ENCODE peak calls at places on chromosomes 2 and 18, in six cellular contexts. One of them, this sample, is unnamed.

GRCh38 chr2:16890081-16890480 is 224.4 kb upstream of the CYRIA start:
- DNase-seq in endothelial cell of umbilical vein: no peak
- DNase-seq in transverse colon: no peak
- DNase-seq in adrenal gland: no peak
- DNase-seq in body of pancreas: no peak
- DNase-seq in A549: peak
- DNase-seq in this sample: no peak

GRCh38 chr2:393711-394696 is 106.1 kb upstream of the ALKAL2 start:
- DNase-seq in endothelial cell of umbilical vein: no peak
- DNase-seq in transverse colon: peak
- DNase-seq in adrenal gland: no peak
- DNase-seq in body of pancreas: no peak
- DNase-seq in A549: peak
- DNase-seq in this sample: no peak

GRCh38 chr18:72114801-72115594 is 429.1 kb downstream of the CBLN2 start:
- DNase-seq in endothelial cell of umbilical vein: no peak
- DNase-seq in transverse colon: no peak
- DNase-seq in adrenal gland: no peak
- DNase-seq in body of pancreas: no peak
- DNase-seq in A549: peak
- DNase-seq in this sample: no peak

GRCh38 chr18:62435435-62436031 is 87.3 kb upstream of the ZCCHC2 start:
- DNase-seq in endothelial cell of umbilical vein: no peak
- DNase-seq in transverse colon: peak
- DNase-seq in adrenal gland: no peak
- DNase-seq in body of pancreas: no peak
- DNase-seq in A549: no peak
- DNase-seq in this sample: no peak

GRCh38 chr18:25352629-25353005 is 651 bp upstream of the ZNF521 start:
- DNase-seq in endothelial cell of umbilical vein: no peak
- DNase-seq in transverse colon: no peak
- DNase-seq in adrenal gland: no peak
- DNase-seq in body of pancreas: no peak
- DNase-seq in A549: no peak
- DNase-seq in this sample: no peak

GRCh38 chr2:168565112-168565511 is 109.0 kb downstream of the CERS6 start:
- DNase-seq in endothelial cell of umbilical vein: no peak
- DNase-seq in transverse colon: no peak
- DNase-seq in adrenal gland: no peak
- DNase-seq in body of pancreas: no peak
- DNase-seq in A549: peak
- DNase-seq in this sample: no peak

GRCh38 chr2:98383166-98383565 is 36.9 kb downstream of the CNGA3 start:
- DNase-seq in endothelial cell of umbilical vein: no peak
- DNase-seq in transverse colon: no peak
- DNase-seq in adrenal gland: peak
- DNase-seq in body of pancreas: no peak
- DNase-seq in A549: no peak
- DNase-seq in this sample: no peak

GRCh38 chr2:86213699-86214502 is 14.6 kb downstream of the MRPL35 start:
- DNase-seq in endothelial cell of umbilical vein: peak
- DNase-seq in transverse colon: no peak
- DNase-seq in adrenal gland: no peak
- DNase-seq in body of pancreas: peak
- DNase-seq in A549: no peak
- DNase-seq in this sample: no peak

GRCh38 chr2:201938151-201938815 is 95.4 kb upstream of the FZD7 start:
- DNase-seq in endothelial cell of umbilical vein: no peak
- DNase-seq in transverse colon: no peak
- DNase-seq in adrenal gland: no peak
- DNase-seq in body of pancreas: no peak
- DNase-seq in A549: no peak
- DNase-seq in this sample: no peak

GRCh38 chr2:149044500-149044899 is 6.0 kb downstream of the LYPD6B start:
- DNase-seq in endothelial cell of umbilical vein: no peak
- DNase-seq in transverse colon: no peak
- DNase-seq in adrenal gland: no peak
- DNase-seq in body of pancreas: no peak
- DNase-seq in A549: no peak
- DNase-seq in this sample: no peak

GRCh38 chr18:68694316-68694715 is 20.6 kb downstream of the TMX3 start:
- DNase-seq in endothelial cell of umbilical vein: no peak
- DNase-seq in transverse colon: no peak
- DNase-seq in adrenal gland: no peak
- DNase-seq in body of pancreas: no peak
- DNase-seq in A549: no peak
- DNase-seq in this sample: no peak

GRCh38 chr2:17309741-17310339 is 208.4 kb downstream of the RAD51AP2 start:
- DNase-seq in endothelial cell of umbilical vein: peak
- DNase-seq in transverse colon: peak
- DNase-seq in adrenal gland: peak
- DNase-seq in body of pancreas: peak
- DNase-seq in A549: peak
- DNase-seq in this sample: no peak

GRCh38 chr2:10547011-10547410 is 98.9 kb upstream of the ODC1 start:
- DNase-seq in endothelial cell of umbilical vein: no peak
- DNase-seq in transverse colon: no peak
- DNase-seq in adrenal gland: no peak
- DNase-seq in body of pancreas: no peak
- DNase-seq in A549: no peak
- DNase-seq in this sample: no peak

GRCh38 chr2:562391-563364 is 114.5 kb downstream of the TMEM18 start:
- DNase-seq in endothelial cell of umbilical vein: no peak
- DNase-seq in transverse colon: no peak
- DNase-seq in adrenal gland: no peak
- DNase-seq in body of pancreas: no peak
- DNase-seq in A549: no peak
- DNase-seq in this sample: no peak

GRCh38 chr2:241354668-241355658 is 1.1 kb upstream of the FARP2 start:
- DNase-seq in endothelial cell of umbilical vein: peak
- DNase-seq in transverse colon: peak
- DNase-seq in adrenal gland: peak
- DNase-seq in body of pancreas: peak
- DNase-seq in A549: peak
- DNase-seq in this sample: peak

GRCh38 chr2:144567745-144568144 is 47.8 kb upstream of the ZEB2 start:
- DNase-seq in endothelial cell of umbilical vein: no peak
- DNase-seq in transverse colon: no peak
- DNase-seq in adrenal gland: no peak
- DNase-seq in body of pancreas: no peak
- DNase-seq in A549: no peak
- DNase-seq in this sample: no peak

GRCh38 chr2:176752295-176752694 is 460.3 kb upstream of the HNRNPA3 start:
- DNase-seq in endothelial cell of umbilical vein: no peak
- DNase-seq in transverse colon: no peak
- DNase-seq in adrenal gland: no peak
- DNase-seq in body of pancreas: no peak
- DNase-seq in A549: no peak
- DNase-seq in this sample: no peak

GRCh38 chr2:128321784-128322650 is 3.3 kb upstream of the HS6ST1 start:
- DNase-seq in endothelial cell of umbilical vein: peak
- DNase-seq in transverse colon: peak
- DNase-seq in adrenal gland: peak
- DNase-seq in body of pancreas: peak
- DNase-seq in A549: peak
- DNase-seq in this sample: peak
- TF ChIP-seq POLR2A in endothelial cell of umbilical vein: peak
- TF ChIP-seq POLR2A in transverse colon: peak
- TF ChIP-seq POLR2A in adrenal gland: peak
- TF ChIP-seq POLR2A in body of pancreas: peak
- TF ChIP-seq POLR2A in A549: peak
- TF ChIP-seq POLR2A in this sample: peak

GRCh38 chr18:46072959-46073358 is 899 bp upstream of the PSTPIP2 start:
- DNase-seq in endothelial cell of umbilical vein: no peak
- DNase-seq in transverse colon: no peak
- DNase-seq in adrenal gland: no peak
- DNase-seq in body of pancreas: no peak
- DNase-seq in A549: no peak
- DNase-seq in this sample: no peak

GRCh38 chr18:46070683-46071614 is 1.1 kb downstream of the PSTPIP2 start:
- DNase-seq in endothelial cell of umbilical vein: no peak
- DNase-seq in transverse colon: no peak
- DNase-seq in adrenal gland: no peak
- DNase-seq in body of pancreas: no peak
- DNase-seq in A549: no peak
- DNase-seq in this sample: peak

GRCh38 chr18:46071615-46071893 is 506 bp downstream of the PSTPIP2 start:
- DNase-seq in endothelial cell of umbilical vein: no peak
- DNase-seq in transverse colon: no peak
- DNase-seq in adrenal gland: no peak
- DNase-seq in body of pancreas: no peak
- DNase-seq in A549: no peak
- DNase-seq in this sample: no peak

GRCh38 chr18:46073474-46074331 is 1.6 kb upstream of the PSTPIP2 start:
- DNase-seq in endothelial cell of umbilical vein: peak
- DNase-seq in transverse colon: peak
- DNase-seq in adrenal gland: peak
- DNase-seq in body of pancreas: peak
- DNase-seq in A549: peak
- DNase-seq in this sample: no peak

DNA sequence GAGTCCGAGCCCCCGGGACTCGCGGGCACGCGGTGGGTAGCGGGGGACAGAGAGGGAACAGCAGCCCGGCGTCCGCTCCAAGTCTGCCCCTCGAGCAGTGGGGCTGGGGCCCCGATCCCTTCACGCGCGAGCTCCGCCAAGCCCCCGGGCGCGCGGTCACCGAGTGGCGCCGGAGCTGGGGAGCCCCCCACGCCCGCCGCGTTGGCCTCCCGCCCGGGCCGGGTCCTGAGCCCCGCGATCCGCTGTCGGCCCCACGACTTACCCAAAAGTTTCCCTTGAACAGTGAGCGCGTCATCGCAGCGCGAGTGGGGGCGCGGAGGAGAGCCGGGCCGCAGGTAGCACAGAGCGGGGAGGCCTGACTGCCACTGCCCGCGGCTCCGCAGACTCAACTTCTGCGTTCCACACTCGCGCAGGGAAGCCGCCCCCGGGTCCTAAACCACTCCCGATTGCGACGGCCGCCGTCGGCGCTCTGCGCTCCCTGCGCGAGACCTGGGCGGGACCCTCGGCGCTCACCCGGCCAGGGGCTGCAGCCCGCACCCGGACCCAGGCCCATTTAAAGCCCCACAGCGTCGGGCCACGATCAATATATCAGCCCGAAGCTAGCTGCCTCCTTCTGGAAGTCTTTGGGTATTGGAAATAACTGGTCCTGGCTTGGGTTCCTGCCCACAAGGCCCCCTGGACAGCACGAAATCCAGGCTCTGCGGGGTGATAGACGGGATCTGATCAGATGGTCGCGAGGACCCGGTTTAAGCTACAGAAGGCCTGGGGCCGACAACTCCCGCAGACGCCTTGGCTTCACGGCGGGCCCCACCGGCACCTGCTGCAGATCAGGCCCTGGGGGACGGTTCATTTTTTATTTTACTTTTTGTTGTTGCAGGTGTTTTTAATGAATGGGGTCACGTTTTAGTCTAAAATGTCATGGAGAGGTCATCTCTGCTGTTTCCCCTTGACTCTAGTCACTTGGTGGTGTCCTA is at the start of gene PSTPIP2:
- DNase-seq in endothelial cell of umbilical vein: peak
- DNase-seq in transverse colon: peak
- DNase-seq in adrenal gland: peak
- DNase-seq in body of pancreas: peak
- DNase-seq in A549: no peak
- DNase-seq in this sample: peak
- H3K27ac ChIP-seq in endothelial cell of umbilical vein: no peak
- H3K27ac ChIP-seq in transverse colon: peak
- H3K27ac ChIP-seq in adrenal gland: no peak
- H3K27ac ChIP-seq in body of pancreas: no peak
- H3K27ac ChIP-seq in A549: peak
- H3K27ac ChIP-seq in this sample: peak

DNA sequence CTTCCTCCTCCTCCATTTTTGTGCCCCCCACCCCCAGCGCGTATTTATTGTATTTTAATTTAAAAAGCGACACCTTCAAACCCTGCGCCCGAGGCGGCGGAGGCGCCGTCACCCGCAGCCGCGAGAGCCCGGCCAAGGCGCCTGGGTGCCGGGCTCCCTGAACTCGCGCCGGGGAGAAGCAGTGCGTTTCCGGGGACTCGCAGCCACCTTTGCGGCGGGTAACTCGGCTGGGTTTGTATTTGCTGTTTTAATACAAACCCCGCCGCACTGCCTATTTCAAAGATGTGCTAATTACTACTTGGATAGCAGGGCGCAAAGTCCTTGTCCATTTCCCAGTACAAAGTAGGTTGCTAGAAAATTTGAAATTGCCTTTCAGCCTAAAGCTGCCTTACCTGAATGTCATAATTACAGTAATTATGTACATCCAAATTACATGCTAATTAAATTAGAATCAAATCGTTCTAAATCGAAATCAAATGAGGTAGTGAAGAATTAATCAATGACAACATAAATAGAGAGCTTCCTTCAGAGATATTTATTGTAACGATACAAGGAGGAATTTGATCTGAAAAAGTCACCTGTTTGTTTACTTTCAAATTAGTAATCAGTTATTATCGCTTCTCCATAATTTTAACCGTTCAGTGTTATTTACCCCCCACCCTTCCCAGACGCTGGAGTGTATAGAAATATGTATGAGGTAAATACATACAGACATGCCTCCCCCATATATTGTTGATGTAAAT is 8.0 kb downstream of the SP9 start:
- DNase-seq in endothelial cell of umbilical vein: peak
- DNase-seq in transverse colon: no peak
- DNase-seq in adrenal gland: no peak
- DNase-seq in body of pancreas: no peak
- DNase-seq in A549: no peak
- DNase-seq in this sample: no peak
- H3K4me3 ChIP-seq in endothelial cell of umbilical vein: no peak
- H3K4me3 ChIP-seq in transverse colon: no peak
- H3K4me3 ChIP-seq in adrenal gland: no peak
- H3K4me3 ChIP-seq in body of pancreas: no peak
- H3K4me3 ChIP-seq in A549: no peak
- H3K4me3 ChIP-seq in this sample: peak

DNA sequence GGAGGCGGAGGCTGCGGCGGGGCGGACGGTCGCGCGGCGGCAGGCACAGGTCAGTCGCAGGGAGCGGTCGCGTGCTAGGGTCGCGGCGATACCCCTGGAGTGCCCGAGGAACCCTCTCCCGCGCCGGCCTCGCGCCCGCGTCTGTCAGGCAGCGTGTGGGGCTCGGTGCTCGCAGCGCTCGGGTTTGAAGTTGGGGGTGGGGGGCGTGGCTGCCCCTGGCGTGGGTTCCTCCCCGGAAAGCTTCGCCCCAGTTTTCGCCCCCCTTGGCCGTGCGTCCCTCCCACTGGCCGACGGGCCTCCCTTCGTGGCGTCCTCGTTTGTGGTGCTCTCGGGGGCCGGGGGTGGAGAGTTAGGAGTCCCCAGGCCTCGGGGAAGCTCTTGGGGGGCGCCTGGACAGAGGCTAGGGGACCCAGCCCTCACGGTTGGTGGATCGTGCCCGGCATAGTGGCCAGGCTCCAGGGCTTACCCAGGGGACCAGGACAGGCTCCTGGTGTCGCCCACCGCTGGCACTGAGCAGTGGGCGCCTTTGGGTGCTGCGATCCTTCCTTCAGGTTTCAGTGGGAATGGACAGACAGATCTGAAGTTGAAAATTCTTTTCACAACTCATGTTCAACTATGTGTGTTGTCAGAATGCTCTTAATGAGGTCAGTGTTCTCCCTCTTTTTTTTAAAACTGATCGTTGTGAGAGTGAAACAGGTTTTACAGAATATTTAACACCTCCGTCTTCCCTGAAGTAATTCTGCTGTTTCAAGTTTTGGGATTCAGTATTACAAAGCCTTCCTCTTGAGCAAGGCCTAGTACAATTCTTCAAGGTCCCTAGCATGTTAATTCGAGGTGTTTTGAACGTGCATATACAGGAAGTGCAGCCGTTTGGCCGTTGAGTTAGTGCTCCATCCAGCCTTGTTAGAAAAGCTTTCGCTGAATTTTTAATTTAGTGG is 599 bp downstream of the RALBP1 start:
- DNase-seq in endothelial cell of umbilical vein: peak
- DNase-seq in transverse colon: no peak
- DNase-seq in adrenal gland: peak
- DNase-seq in body of pancreas: peak
- DNase-seq in A549: no peak
- DNase-seq in this sample: no peak
- TF ChIP-seq POLR2A in endothelial cell of umbilical vein: no peak
- TF ChIP-seq POLR2A in transverse colon: no peak
- TF ChIP-seq POLR2A in adrenal gland: no peak
- TF ChIP-seq POLR2A in body of pancreas: no peak
- TF ChIP-seq POLR2A in A549: peak
- TF ChIP-seq POLR2A in this sample: no peak